ENCODE peak calls at places on chromosomes 3 and 15, in six cellular contexts. U, B, Y, G, K and Z are unnamed samples.

GRCh38 chr15:22949074-22949547 is 31.1 kb downstream of the CYFIP1 start:
- DNase-seq in U (no peak), B (no peak), Y (peak), G (no peak), K (no peak), Z (no peak)

GRCh38 chr15:53844634-53845033 is 85.2 kb upstream of the WDR72 start:
- DNase-seq in U (no peak), B (no peak), Y (no peak), G (no peak), K (no peak), Z (no peak)

GRCh38 chr3:126133606-126134005 is 46.8 kb downstream of the ALDH1L1 start:
- DNase-seq in U (peak), B (no peak), Y (no peak), G (no peak), K (no peak), Z (no peak)

GRCh38 chr3:13617981-13618380 is 69.1 kb downstream of the FBLN2 start:
- DNase-seq in U (no peak), B (no peak), Y (no peak), G (no peak), K (no peak), Z (no peak)

GRCh38 chr15:29018983-29019875 is 133.5 kb downstream of the APBA2 start:
- DNase-seq in U (no peak), B (no peak), Y (peak), G (no peak), K (no peak), Z (no peak)

GRCh38 chr3:59341441-59341840 is 291.6 kb upstream of the CFAP20DC start:
- DNase-seq in U (no peak), B (no peak), Y (no peak), G (no peak), K (peak), Z (no peak)

GRCh38 chr3:185820973-185821758 is 3.7 kb downstream of the IGF2BP2 start:
- DNase-seq in U (no peak), B (peak), Y (peak), G (no peak), K (no peak), Z (no peak)

GRCh38 chr3:49769926-49770325 is 16.4 kb downstream of the IP6K1 start:
- DNase-seq in U (no peak), B (no peak), Y (no peak), G (no peak), K (no peak), Z (no peak)

GRCh38 chr3:160472344-160472743 is 22.8 kb upstream of the TRIM59 start:
- DNase-seq in U (no peak), B (no peak), Y (no peak), G (no peak), K (no peak), Z (no peak)

GRCh38 chr15:48331796-48332641 is 790 bp downstream of the DUT start:
- DNase-seq in U (peak), B (peak), Y (peak), G (peak), K (peak), Z (peak)

GRCh38 chr3:88283242-88283592 is 133.5 kb downstream of the C3orf38 start:
- DNase-seq in U (no peak), B (no peak), Y (no peak), G (no peak), K (no peak), Z (no peak)

GRCh38 chr15:78290222-78290621 is 9.2 kb downstream of the SKIC8 start:
- DNase-seq in U (no peak), B (no peak), Y (no peak), G (peak), K (no peak), Z (no peak)

GRCh38 chr15:63605816-63606215 is 8.6 kb downstream of the FBXL22 start:
- DNase-seq in U (no peak), B (no peak), Y (no peak), G (no peak), K (no peak), Z (no peak)

GRCh38 chr15:62894322-62895085 is 148.0 kb upstream of the TPM1 start:
- DNase-seq in U (no peak), B (peak), Y (peak), G (no peak), K (no peak), Z (peak)

GRCh38 chr3:172277151-172277652 is 171.1 kb downstream of the GHSR start:
- DNase-seq in U (no peak), B (no peak), Y (no peak), G (peak), K (no peak), Z (no peak)

GRCh38 chr3:37608061-37608702 is 253.5 kb upstream of the CTDSPL start:
- DNase-seq in U (no peak), B (no peak), Y (no peak), G (no peak), K (no peak), Z (no peak)

GRCh38 chr15:78193731-78194567 is 40.4 kb downstream of the ACSBG1 start:
- DNase-seq in U (no peak), B (no peak), Y (no peak), G (no peak), K (no peak), Z (no peak)

GRCh38 chr3:132964267-132964666 is 73.9 kb upstream of the TMEM108 start:
- DNase-seq in U (no peak), B (no peak), Y (no peak), G (no peak), K (no peak), Z (no peak)

GRCh38 chr3:160200328-160200727 is 24.9 kb upstream of the C3orf80 start:
- DNase-seq in U (no peak), B (no peak), Y (peak), G (no peak), K (peak), Z (peak)

GRCh38 chr3:197528190-197528589 is 27.6 kb downstream of the BDH1 start:
- DNase-seq in U (no peak), B (no peak), Y (no peak), G (no peak), K (no peak), Z (no peak)

GRCh38 chr3:15097889-15098288 is 1.1 kb downstream of the RBSN start:
- DNase-seq in U (no peak), B (no peak), Y (peak), G (no peak), K (no peak), Z (no peak)

GRCh38 chr3:88149146-88149515 is 628 bp upstream of the C3orf38 start:
- DNase-seq in U (peak), B (no peak), Y (no peak), G (no peak), K (no peak), Z (peak)

GRCh38 chr3:129688310-129688895 is 81.9 kb upstream of the PLXND1 start:
- DNase-seq in U (no peak), B (peak), Y (peak), G (peak), K (peak), Z (peak)